ENCODE peak calls at places on chromosomes 4 and X, in nine cellular contexts. One of them, this sample, is unnamed.
A peak's percentile ranks its signal among the peaks of the same experiment; 100 is the strongest.

GRCh38 chr4:186012071-186012470 is 56.9 kb upstream of the TLR3 start:
- DNase-seq in OCI-M1: no peak
- DNase-seq in SIG-M5: no peak
- DNase-seq in stimulated activated CD4-positive, alpha-beta T cell treated with anti-CD3 and anti-CD28 coated beads, TNF-alpha, amount 100 ng/mL, for 48 hours: no peak
- DNase-seq in AG08396: no peak
- DNase-seq in cardiac fibroblast: no peak
- DNase-seq in caudate nucleus: no peak
- DNase-seq in nucleus accumbens: no peak
- DNase-seq in COR-L47: no peak
- DNase-seq in this sample: no peak

GRCh38 chrX:102345916-102346315 is 93.9 kb downstream of the NXF2B start:
- DNase-seq in caudate nucleus: no peak
- DNase-seq in SIG-M5: no peak
- DNase-seq in nucleus accumbens: no peak
- DNase-seq in stimulated activated CD4-positive, alpha-beta T cell treated with anti-CD3 and anti-CD28 coated beads, TNF-alpha, amount 100 ng/mL, for 48 hours: peak; percentile 65
- DNase-seq in OCI-M1: no peak
- DNase-seq in COR-L47: no peak
- DNase-seq in cardiac fibroblast: peak; percentile 48
- DNase-seq in AG08396: peak; percentile 43
- DNase-seq in this sample: peak; percentile 0

GRCh38 chr4:142846729-142847606 is 867 bp upstream of the INPP4B start:
- DNase-seq in COR-L47: peak; percentile 62
- DNase-seq in caudate nucleus: peak; percentile 47
- DNase-seq in AG08396: peak; percentile 11
- DNase-seq in cardiac fibroblast: peak; percentile 27
- DNase-seq in SIG-M5: no peak
- DNase-seq in OCI-M1: no peak
- DNase-seq in stimulated activated CD4-positive, alpha-beta T cell treated with anti-CD3 and anti-CD28 coated beads, TNF-alpha, amount 100 ng/mL, for 48 hours: peak; percentile 53
- DNase-seq in nucleus accumbens: peak; percentile 52
- DNase-seq in this sample: peak; percentile 15

GRCh38 chrX:371907-372306 is 14.8 kb downstream of the PPP2R3B start:
- DNase-seq in cardiac fibroblast: no peak
- DNase-seq in COR-L47: no peak
- DNase-seq in OCI-M1: no peak
- DNase-seq in AG08396: no peak
- DNase-seq in stimulated activated CD4-positive, alpha-beta T cell treated with anti-CD3 and anti-CD28 coated beads, TNF-alpha, amount 100 ng/mL, for 48 hours: no peak
- DNase-seq in nucleus accumbens: no peak
- DNase-seq in caudate nucleus: no peak
- DNase-seq in SIG-M5: no peak
- DNase-seq in this sample: no peak

GRCh38 chr4:22510750-22511149 is 5.1 kb downstream of the ADGRA3 start:
- DNase-seq in nucleus accumbens: no peak
- DNase-seq in AG08396: no peak
- DNase-seq in caudate nucleus: no peak
- DNase-seq in OCI-M1: no peak
- DNase-seq in SIG-M5: no peak
- DNase-seq in cardiac fibroblast: no peak
- DNase-seq in stimulated activated CD4-positive, alpha-beta T cell treated with anti-CD3 and anti-CD28 coated beads, TNF-alpha, amount 100 ng/mL, for 48 hours: no peak
- DNase-seq in COR-L47: no peak
- DNase-seq in this sample: no peak

GRCh38 chr4:1984406-1985191 is 24.2 kb downstream of the NELFA start:
- DNase-seq in SIG-M5: no peak
- DNase-seq in cardiac fibroblast: no peak
- DNase-seq in nucleus accumbens: no peak
- DNase-seq in COR-L47: no peak
- DNase-seq in OCI-M1: no peak
- DNase-seq in stimulated activated CD4-positive, alpha-beta T cell treated with anti-CD3 and anti-CD28 coated beads, TNF-alpha, amount 100 ng/mL, for 48 hours: no peak
- DNase-seq in AG08396: no peak
- DNase-seq in caudate nucleus: no peak
- DNase-seq in this sample: no peak

GRCh38 chr4:38223306-38223705 is 263.1 kb downstream of the PTTG2 start:
- DNase-seq in caudate nucleus: no peak
- DNase-seq in COR-L47: no peak
- DNase-seq in SIG-M5: no peak
- DNase-seq in stimulated activated CD4-positive, alpha-beta T cell treated with anti-CD3 and anti-CD28 coated beads, TNF-alpha, amount 100 ng/mL, for 48 hours: no peak
- DNase-seq in OCI-M1: no peak
- DNase-seq in AG08396: no peak
- DNase-seq in cardiac fibroblast: no peak
- DNase-seq in nucleus accumbens: no peak
- DNase-seq in this sample: no peak

GRCh38 chrX:9131066-9131465 is 97.1 kb upstream of the FAM9B start:
- DNase-seq in caudate nucleus: peak; percentile 1
- DNase-seq in AG08396: no peak
- DNase-seq in COR-L47: no peak
- DNase-seq in stimulated activated CD4-positive, alpha-beta T cell treated with anti-CD3 and anti-CD28 coated beads, TNF-alpha, amount 100 ng/mL, for 48 hours: no peak
- DNase-seq in cardiac fibroblast: peak; percentile 37
- DNase-seq in nucleus accumbens: no peak
- DNase-seq in SIG-M5: no peak
- DNase-seq in OCI-M1: no peak
- DNase-seq in this sample: no peak

GRCh38 chr4:128812360-128812958 is 3.0 kb downstream of the JADE1 start:
- DNase-seq in caudate nucleus: no peak
- DNase-seq in AG08396: peak; percentile 74
- DNase-seq in COR-L47: peak; percentile 75
- DNase-seq in cardiac fibroblast: peak; percentile 84
- DNase-seq in nucleus accumbens: peak; percentile 80
- DNase-seq in OCI-M1: peak; percentile 79
- DNase-seq in SIG-M5: peak; percentile 1
- DNase-seq in stimulated activated CD4-positive, alpha-beta T cell treated with anti-CD3 and anti-CD28 coated beads, TNF-alpha, amount 100 ng/mL, for 48 hours: peak; percentile 31
- DNase-seq in this sample: peak; percentile 54

GRCh38 chrX:39577976-39578962 is 519.5 kb downstream of the BCOR start:
- DNase-seq in OCI-M1: no peak
- DNase-seq in AG08396: no peak
- DNase-seq in stimulated activated CD4-positive, alpha-beta T cell treated with anti-CD3 and anti-CD28 coated beads, TNF-alpha, amount 100 ng/mL, for 48 hours: peak; percentile 48
- DNase-seq in COR-L47: no peak
- DNase-seq in cardiac fibroblast: no peak
- DNase-seq in nucleus accumbens: no peak
- DNase-seq in SIG-M5: no peak
- DNase-seq in caudate nucleus: no peak
- DNase-seq in this sample: no peak

This sample was measured in HTR-8/SVneo.